ENCODE peak calls at places on chromosomes 4 and X, in eight cellular contexts. L is A549, X is GM12878, C is heart right ventricle, R is HCT116, B is Caco-2, W is mucosa of descending colon, F is adrenal gland. N is an unnamed sample. For H3K9me3, the result is how much of the 10 kb centered on the place peaks cover.

GRCh38 chrX:41732260-41732659 is 8.3 kb downstream of the GPR82 start:
- DNase-seq in L (no peak), X (no peak), C (no peak), R (no peak), B (no peak), W (no peak), F (no peak), N (no peak)

GRCh38 chr4:76753814-76754213 is 144.1 kb downstream of the SOWAHB start:
- DNase-seq in L (no peak), X (no peak), C (no peak), R (no peak), B (no peak), W (no peak), F (no peak), N (peak)

GRCh38 chr4:70225824-70226223 is at the start of gene FDCSP:
- DNase-seq in L (no peak), X (no peak), C (no peak), R (no peak), B (no peak), W (no peak), F (no peak), N (no peak)

GRCh38 chrX:44962944-44963343 is 90.0 kb downstream of the KDM6A start:
- DNase-seq in L (no peak), X (no peak), C (no peak), R (no peak), B (no peak), W (no peak), F (no peak), N (no peak)

GRCh38 chr4:172822322-172822721 is 346.3 kb upstream of the GALNT7 start:
- DNase-seq in L (no peak), X (no peak), C (no peak), R (no peak), B (no peak), W (no peak), F (no peak), N (no peak)

GRCh38 chrX:17824980-17825379 is 36.1 kb downstream of the RAI2 start:
- DNase-seq in L (no peak), X (no peak), C (no peak), R (no peak), B (no peak), W (no peak), F (no peak), N (no peak)

GRCh38 chr4:37001688-37002436 is 242.7 kb upstream of the NWD2 start:
- DNase-seq in L (no peak), X (no peak), C (no peak), R (peak), B (no peak), W (no peak), F (no peak), N (no peak)

GRCh38 chr4:158350161-158350560 is 139.9 kb downstream of the TMEM144 start:
- DNase-seq in L (no peak), X (no peak), C (no peak), R (no peak), B (no peak), W (no peak), F (no peak), N (no peak)

GRCh38 chrX:31580726-31581125 is 508.9 kb upstream of the FTHL17 start:
- DNase-seq in L (no peak), X (no peak), C (no peak), R (no peak), B (no peak), W (no peak), F (no peak), N (no peak)

GRCh38 chr4:30716671-30717207 is 3.4 kb upstream of the PCDH7 start:
- DNase-seq in L (peak), X (no peak), C (no peak), R (no peak), B (no peak), W (no peak), F (no peak), N (no peak)

GRCh38 chr4:172270421-172270820 is 457.2 kb downstream of the GALNTL6 start:
- DNase-seq in L (no peak), X (no peak), C (no peak), R (no peak), B (no peak), W (no peak), F (no peak), N (no peak)

GRCh38 chrX:20139966-20140365 is 1.7 kb downstream of the EIF1AX start:
- DNase-seq in L (no peak), X (no peak), C (no peak), R (no peak), B (no peak), W (no peak), F (no peak), N (no peak)

GRCh38 chr4:93828332-93828829 is at the start of gene ATOH1:
- DNase-seq in L (peak), X (no peak), C (peak), R (peak), B (peak), W (peak), F (no peak), N (no peak)

GRCh38 chrX:78104447-78105176 is 564 bp downstream of the PGK1 start:
- DNase-seq in L (peak), X (no peak), C (peak), R (no peak), B (peak), W (peak), F (peak), N (no peak)

GRCh38 chrX:20459410-20460350 is 193.0 kb upstream of the RPS6KA3 start:
- DNase-seq in L (no peak), X (no peak), C (no peak), R (no peak), B (no peak), W (no peak), F (no peak), N (no peak)

GRCh38 chrX:47283015-47283771 is 50.4 kb downstream of the USP11 start:
- DNase-seq in L (no peak), X (no peak), C (no peak), R (no peak), B (no peak), W (no peak), F (peak), N (no peak)

GRCh38 chr4:56772134-56772533 is 49.4 kb downstream of the SPINK2 start:
- DNase-seq in L (no peak), X (no peak), C (no peak), R (no peak), B (no peak), W (no peak), F (no peak), N (no peak)

GRCh38 chr4:123350191-123350544 is 46.4 kb upstream of the SPRY1 start:
- DNase-seq in L (no peak), X (no peak), C (no peak), R (peak), B (peak), W (no peak), F (no peak), N (no peak)
- TF ChIP-seq CTCF in L (no peak), X (peak), C (no peak), R (peak), B (peak), W (no peak), F (no peak), N (peak)

GRCh38 chr4:183495182-183495581 is 9.7 kb upstream of the ING2 start:
- DNase-seq in L (no peak), X (no peak), C (no peak), R (no peak), B (no peak), W (no peak), F (no peak), N (no peak)
- H3K9me3 ChIP-seq in L (under half), X (under half), C (under half), R (under half), B (under half), W (under half), F (under half), N (under half)

GRCh38 chr4:107718351-107718965 is 1.6 kb downstream of the PAPSS1 start:
- DNase-seq in L (no peak), X (peak), C (no peak), R (no peak), B (no peak), W (no peak), F (no peak), N (no peak)
- H3K4me3 ChIP-seq in L (peak), X (peak), C (no peak), R (peak), B (peak), W (no peak), F (no peak), N (peak)

GRCh38 chr4:8855781-8856245 is 15.8 kb downstream of the HMX1 start:
- DNase-seq in L (no peak), X (no peak), C (no peak), R (no peak), B (no peak), W (peak), F (no peak), N (no peak)
- TF ChIP-seq CTCF in L (no peak), X (no peak), C (no peak), R (no peak), B (no peak), W (no peak), F (no peak), N (no peak)

N was measured in AG04450.